ENCODE peak calls at places on chromosome 9, in ten cellular contexts. One of them, this sample, is unnamed.

GRCh38 chr9:113898151-113898550 is 22.0 kb downstream of the ZNF618 start:
- DNase-seq in uterus: no peak
- DNase-seq in colonic mucosa: no peak
- DNase-seq in cardiac fibroblast: no peak
- DNase-seq in MM.1S: no peak
- DNase-seq in astrocyte of the spinal cord: no peak
- DNase-seq in pancreas: no peak
- DNase-seq in lower lobe of right lung: no peak
- DNase-seq in heart left ventricle: no peak
- DNase-seq in IMR-90: no peak
- DNase-seq in this sample: no peak

GRCh38 chr9:89549031-89549644 is 51.2 kb upstream of the SEMA4D start:
- DNase-seq in IMR-90: peak
- DNase-seq in astrocyte of the spinal cord: peak
- DNase-seq in uterus: peak
- DNase-seq in lower lobe of right lung: peak
- DNase-seq in cardiac fibroblast: peak
- DNase-seq in colonic mucosa: peak
- DNase-seq in heart left ventricle: peak
- DNase-seq in pancreas: peak
- DNase-seq in MM.1S: peak
- DNase-seq in this sample: peak

GRCh38 chr9:19032411-19032810 is 598 bp downstream of the SAXO1 start:
- DNase-seq in MM.1S: no peak
- DNase-seq in IMR-90: no peak
- DNase-seq in astrocyte of the spinal cord: no peak
- DNase-seq in uterus: peak
- DNase-seq in cardiac fibroblast: no peak
- DNase-seq in lower lobe of right lung: no peak
- DNase-seq in colonic mucosa: no peak
- DNase-seq in pancreas: no peak
- DNase-seq in heart left ventricle: no peak
- DNase-seq in this sample: no peak

GRCh38 chr9:82074144-82074543 is 85.6 kb downstream of the SPATA31D1 start:
- DNase-seq in uterus: no peak
- DNase-seq in heart left ventricle: no peak
- DNase-seq in colonic mucosa: no peak
- DNase-seq in MM.1S: no peak
- DNase-seq in astrocyte of the spinal cord: no peak
- DNase-seq in lower lobe of right lung: no peak
- DNase-seq in IMR-90: no peak
- DNase-seq in cardiac fibroblast: no peak
- DNase-seq in pancreas: no peak
- DNase-seq in this sample: no peak

GRCh38 chr9:36867241-36867640 is 166.8 kb downstream of the PAX5 start:
- DNase-seq in cardiac fibroblast: no peak
- DNase-seq in astrocyte of the spinal cord: no peak
- DNase-seq in heart left ventricle: no peak
- DNase-seq in colonic mucosa: no peak
- DNase-seq in pancreas: no peak
- DNase-seq in uterus: no peak
- DNase-seq in IMR-90: no peak
- DNase-seq in lower lobe of right lung: no peak
- DNase-seq in MM.1S: no peak
- DNase-seq in this sample: no peak

GRCh38 chr9:131393622-131394463 is at the start of gene PRRC2B:
- DNase-seq in heart left ventricle: peak
- DNase-seq in uterus: peak
- DNase-seq in cardiac fibroblast: peak
- DNase-seq in colonic mucosa: peak
- DNase-seq in astrocyte of the spinal cord: peak
- DNase-seq in IMR-90: peak
- DNase-seq in pancreas: peak
- DNase-seq in MM.1S: peak
- DNase-seq in lower lobe of right lung: peak
- DNase-seq in this sample: peak

GRCh38 chr9:21812945-21813568 is 10.6 kb downstream of the MTAP start:
- DNase-seq in MM.1S: peak
- DNase-seq in colonic mucosa: peak
- DNase-seq in astrocyte of the spinal cord: peak
- DNase-seq in heart left ventricle: peak
- DNase-seq in pancreas: peak
- DNase-seq in cardiac fibroblast: peak
- DNase-seq in IMR-90: peak
- DNase-seq in lower lobe of right lung: peak
- DNase-seq in uterus: peak
- DNase-seq in this sample: peak

GRCh38 chr9:126496181-126496576 is 117.5 kb upstream of the LMX1B start:
- DNase-seq in cardiac fibroblast: no peak
- DNase-seq in colonic mucosa: no peak
- DNase-seq in uterus: no peak
- DNase-seq in IMR-90: no peak
- DNase-seq in pancreas: no peak
- DNase-seq in MM.1S: no peak
- DNase-seq in heart left ventricle: no peak
- DNase-seq in lower lobe of right lung: no peak
- DNase-seq in astrocyte of the spinal cord: no peak
- DNase-seq in this sample: no peak

GRCh38 chr9:123438821-123439220 is 82.8 kb downstream of the CRB2 start:
- DNase-seq in cardiac fibroblast: no peak
- DNase-seq in colonic mucosa: no peak
- DNase-seq in astrocyte of the spinal cord: no peak
- DNase-seq in pancreas: no peak
- DNase-seq in uterus: no peak
- DNase-seq in IMR-90: peak
- DNase-seq in lower lobe of right lung: no peak
- DNase-seq in heart left ventricle: no peak
- DNase-seq in MM.1S: no peak
- DNase-seq in this sample: no peak

GRCh38 chr9:133647765-133648469 is 11.8 kb downstream of the DBH start:
- DNase-seq in colonic mucosa: no peak
- DNase-seq in IMR-90: no peak
- DNase-seq in heart left ventricle: no peak
- DNase-seq in uterus: no peak
- DNase-seq in MM.1S: no peak
- DNase-seq in pancreas: peak
- DNase-seq in cardiac fibroblast: no peak
- DNase-seq in lower lobe of right lung: peak
- DNase-seq in astrocyte of the spinal cord: no peak
- DNase-seq in this sample: no peak

GRCh38 chr9:20618361-20618799 is 3.9 kb downstream of the MLLT3 start:
- DNase-seq in colonic mucosa: peak
- DNase-seq in MM.1S: no peak
- DNase-seq in pancreas: peak
- DNase-seq in IMR-90: peak
- DNase-seq in uterus: peak
- DNase-seq in astrocyte of the spinal cord: no peak
- DNase-seq in cardiac fibroblast: peak
- DNase-seq in heart left ventricle: peak
- DNase-seq in lower lobe of right lung: no peak
- DNase-seq in this sample: no peak

GRCh38 chr9:96436456-96437126 is 13.4 kb upstream of the HABP4 start:
- DNase-seq in cardiac fibroblast: no peak
- DNase-seq in MM.1S: no peak
- DNase-seq in uterus: no peak
- DNase-seq in heart left ventricle: no peak
- DNase-seq in colonic mucosa: no peak
- DNase-seq in astrocyte of the spinal cord: no peak
- DNase-seq in IMR-90: no peak
- DNase-seq in lower lobe of right lung: no peak
- DNase-seq in pancreas: no peak
- DNase-seq in this sample: no peak

GRCh38 chr9:81741103-81741502 is 51.8 kb upstream of the TLE1 start:
- DNase-seq in cardiac fibroblast: no peak
- DNase-seq in IMR-90: no peak
- DNase-seq in uterus: no peak
- DNase-seq in heart left ventricle: no peak
- DNase-seq in astrocyte of the spinal cord: no peak
- DNase-seq in MM.1S: no peak
- DNase-seq in colonic mucosa: no peak
- DNase-seq in pancreas: no peak
- DNase-seq in lower lobe of right lung: no peak
- DNase-seq in this sample: no peak

GRCh38 chr9:76466299-76466605 is 7.3 kb downstream of the GCNT1 start:
- DNase-seq in lower lobe of right lung: no peak
- DNase-seq in uterus: no peak
- DNase-seq in colonic mucosa: no peak
- DNase-seq in cardiac fibroblast: no peak
- DNase-seq in pancreas: no peak
- DNase-seq in heart left ventricle: no peak
- DNase-seq in MM.1S: no peak
- DNase-seq in IMR-90: no peak
- DNase-seq in astrocyte of the spinal cord: no peak
- DNase-seq in this sample: no peak

GRCh38 chr9:108631890-108632289 is 223.9 kb downstream of the ACTL7B start:
- DNase-seq in astrocyte of the spinal cord: no peak
- DNase-seq in heart left ventricle: no peak
- DNase-seq in lower lobe of right lung: no peak
- DNase-seq in MM.1S: no peak
- DNase-seq in colonic mucosa: no peak
- DNase-seq in IMR-90: no peak
- DNase-seq in pancreas: no peak
- DNase-seq in uterus: no peak
- DNase-seq in cardiac fibroblast: no peak
- DNase-seq in this sample: no peak

GRCh38 chr9:91917436-91917835 is 32.6 kb downstream of the ROR2 start:
- DNase-seq in cardiac fibroblast: no peak
- DNase-seq in colonic mucosa: no peak
- DNase-seq in lower lobe of right lung: no peak
- DNase-seq in pancreas: no peak
- DNase-seq in uterus: peak
- DNase-seq in heart left ventricle: no peak
- DNase-seq in MM.1S: no peak
- DNase-seq in astrocyte of the spinal cord: no peak
- DNase-seq in IMR-90: no peak
- DNase-seq in this sample: no peak

DNA sequence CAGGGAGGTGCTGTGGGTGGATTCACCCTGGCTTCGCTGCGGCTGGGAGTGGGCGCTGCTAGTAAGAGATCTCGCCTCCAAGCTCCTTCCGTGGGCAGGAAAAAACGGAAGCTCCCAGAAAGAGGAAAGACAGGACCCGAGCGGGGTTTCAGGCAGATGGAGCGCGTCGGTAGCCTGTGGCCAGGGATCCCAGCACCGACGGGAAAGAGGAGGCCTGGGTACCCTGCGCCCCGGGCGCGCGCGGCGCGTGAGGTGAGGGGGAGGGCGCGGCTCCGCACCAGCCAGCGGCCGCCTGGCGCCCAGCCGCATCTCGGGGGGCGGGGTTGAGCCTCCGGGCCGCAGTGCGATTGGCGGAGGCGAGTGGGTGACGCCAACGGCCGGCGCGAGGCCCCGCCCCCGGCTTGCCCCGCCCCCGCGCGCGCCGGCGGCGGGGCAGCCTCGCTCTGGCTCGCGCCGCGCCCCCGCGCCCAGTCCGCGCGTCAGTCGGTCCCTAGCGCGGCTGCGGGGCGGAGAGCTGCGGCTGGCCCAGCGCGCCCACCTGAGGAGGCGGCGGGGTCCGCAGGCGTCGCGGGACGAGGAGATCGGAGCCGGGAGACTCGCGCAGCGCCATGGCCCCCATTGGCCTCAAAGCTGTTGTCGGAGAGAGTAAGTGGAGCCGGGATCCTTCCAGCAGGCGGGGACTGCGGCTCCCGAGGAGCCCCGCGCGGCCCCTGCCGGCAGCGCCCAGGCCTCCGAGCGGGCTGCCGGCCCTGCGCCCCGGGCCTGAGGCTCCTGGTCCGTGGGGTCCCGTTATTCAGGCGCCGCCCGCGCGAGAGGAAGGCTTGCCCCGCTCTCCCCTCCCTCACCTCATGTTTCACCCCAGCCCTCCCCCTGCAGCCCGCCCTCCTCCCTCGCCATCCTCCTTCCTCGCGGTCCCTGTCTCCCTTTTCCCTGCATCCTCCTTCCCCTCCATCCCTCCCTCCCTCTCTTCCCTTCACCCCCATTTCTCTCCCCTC is at the start of gene STXBP1:
- DNase-seq in colonic mucosa: peak
- DNase-seq in MM.1S: peak
- DNase-seq in pancreas: peak
- DNase-seq in IMR-90: peak
- DNase-seq in heart left ventricle: peak
- DNase-seq in astrocyte of the spinal cord: peak
- DNase-seq in cardiac fibroblast: peak
- DNase-seq in lower lobe of right lung: peak
- DNase-seq in uterus: peak
- DNase-seq in this sample: peak
- TF ChIP-seq CTCF in colonic mucosa: no peak
- TF ChIP-seq CTCF in MM.1S: peak
- TF ChIP-seq CTCF in pancreas: no peak
- TF ChIP-seq CTCF in IMR-90: peak
- TF ChIP-seq CTCF in heart left ventricle: peak
- TF ChIP-seq CTCF in astrocyte of the spinal cord: peak
- TF ChIP-seq CTCF in cardiac fibroblast: no peak
- TF ChIP-seq CTCF in lower lobe of right lung: no peak
- TF ChIP-seq CTCF in uterus: peak
- TF ChIP-seq CTCF in this sample: peak

GRCh38 chr9:128061305-128061704 is 5.8 kb downstream of the NAIF1 start:
- DNase-seq in colonic mucosa: no peak
- DNase-seq in lower lobe of right lung: no peak
- DNase-seq in astrocyte of the spinal cord: no peak
- DNase-seq in MM.1S: no peak
- DNase-seq in pancreas: no peak
- DNase-seq in heart left ventricle: no peak
- DNase-seq in IMR-90: no peak
- DNase-seq in uterus: no peak
- DNase-seq in cardiac fibroblast: no peak
- DNase-seq in this sample: no peak
- H3K4me3 ChIP-seq in colonic mucosa: no peak
- H3K4me3 ChIP-seq in lower lobe of right lung: no peak
- H3K4me3 ChIP-seq in astrocyte of the spinal cord: no peak
- H3K4me3 ChIP-seq in MM.1S: no peak
- H3K4me3 ChIP-seq in pancreas: no peak
- H3K4me3 ChIP-seq in heart left ventricle: no peak
- H3K4me3 ChIP-seq in IMR-90: no peak
- H3K4me3 ChIP-seq in uterus: no peak
- H3K4me3 ChIP-seq in cardiac fibroblast: no peak
- H3K4me3 ChIP-seq in this sample: no peak

GRCh38 chr9:2872307-2872940 is 28.5 kb upstream of the PUM3 start:
- DNase-seq in uterus: no peak
- DNase-seq in cardiac fibroblast: peak
- DNase-seq in MM.1S: no peak
- DNase-seq in heart left ventricle: no peak
- DNase-seq in colonic mucosa: no peak
- DNase-seq in astrocyte of the spinal cord: peak
- DNase-seq in IMR-90: peak
- DNase-seq in pancreas: no peak
- DNase-seq in lower lobe of right lung: no peak
- DNase-seq in this sample: no peak
- TF ChIP-seq CTCF in uterus: no peak
- TF ChIP-seq CTCF in cardiac fibroblast: peak
- TF ChIP-seq CTCF in MM.1S: no peak
- TF ChIP-seq CTCF in heart left ventricle: no peak
- TF ChIP-seq CTCF in colonic mucosa: no peak
- TF ChIP-seq CTCF in astrocyte of the spinal cord: peak
- TF ChIP-seq CTCF in IMR-90: peak
- TF ChIP-seq CTCF in pancreas: no peak
- TF ChIP-seq CTCF in lower lobe of right lung: no peak
- TF ChIP-seq CTCF in this sample: peak

GRCh38 chr9:134915046-134915930 is 2.4 kb downstream of the FCN1 start:
- DNase-seq in uterus: no peak
- DNase-seq in IMR-90: no peak
- DNase-seq in heart left ventricle: peak
- DNase-seq in pancreas: no peak
- DNase-seq in astrocyte of the spinal cord: no peak
- DNase-seq in colonic mucosa: peak
- DNase-seq in lower lobe of right lung: peak
- DNase-seq in MM.1S: no peak
- DNase-seq in cardiac fibroblast: no peak
- DNase-seq in this sample: no peak
- H3K4me3 ChIP-seq in uterus: no peak
- H3K4me3 ChIP-seq in IMR-90: no peak
- H3K4me3 ChIP-seq in heart left ventricle: no peak
- H3K4me3 ChIP-seq in pancreas: no peak
- H3K4me3 ChIP-seq in astrocyte of the spinal cord: no peak
- H3K4me3 ChIP-seq in colonic mucosa: no peak
- H3K4me3 ChIP-seq in lower lobe of right lung: no peak
- H3K4me3 ChIP-seq in MM.1S: no peak
- H3K4me3 ChIP-seq in cardiac fibroblast: no peak
- H3K4me3 ChIP-seq in this sample: no peak

This sample was measured in left ventricle myocardium inferior.